ENCODE peak calls at places on chromosomes 16 and 17, in seven cellular contexts. R is CD8-positive, alpha-beta T cell; N is C1 segment of cervical spinal cord; C is ELR; S is activated CD8-positive, alpha-beta memory T cell treated with anti-CD3 and anti-CD28 coated beads for 4 hours; J is neural crest cell; D is stimulated activated CD8-positive, alpha-beta memory T cell treated with anti-CD3 and anti-CD28 coated beads, Interleukin-15, amount 100 ng/mL, for 24 hours. P is an unnamed sample.

GRCh38 chr17:60586288-60586974 is 13.6 kb upstream of the PPM1D start:
- DNase-seq in R (no peak), N (no peak), C (peak), S (no peak), J (no peak), D (no peak), P (no peak)

GRCh38 chr17:40526668-40527067 is 25.2 kb upstream of the TNS4 start:
- DNase-seq in R (no peak), N (no peak), C (no peak), S (no peak), J (no peak), D (no peak), P (no peak)

GRCh38 chr16:89315791-89316581 is 98.5 kb downstream of the ZNF778 start:
- DNase-seq in R (peak), N (no peak), C (peak), S (peak), J (no peak), D (no peak), P (peak)

GRCh38 chr16:89221604-89222003 is 4.1 kb downstream of the ZNF778 start:
- DNase-seq in R (no peak), N (no peak), C (no peak), S (no peak), J (no peak), D (no peak), P (no peak)

GRCh38 chr17:19418312-19418992 is 7.4 kb downstream of the RNF112 start:
- DNase-seq in R (no peak), N (no peak), C (peak), S (no peak), J (no peak), D (no peak), P (peak)

GRCh38 chr17:7060165-7060890 is 16.4 kb upstream of the SLC16A11 start:
- DNase-seq in R (no peak), N (no peak), C (peak), S (no peak), J (no peak), D (no peak), P (no peak)

GRCh38 chr17:36938566-36939058 is 1.3 kb downstream of the LHX1 start:
- DNase-seq in R (no peak), N (no peak), C (no peak), S (no peak), J (no peak), D (no peak), P (no peak)

GRCh38 chr17:64661981-64662773 is at the start of gene SMURF2:
- DNase-seq in R (peak), N (peak), C (peak), S (peak), J (peak), D (peak), P (peak)

GRCh38 chr17:4327638-4328037 is 38.8 kb downstream of the UBE2G1 start:
- DNase-seq in R (no peak), N (no peak), C (peak), S (no peak), J (no peak), D (no peak), P (no peak)

GRCh38 chr16:54175169-54175551 is 111.4 kb downstream of the IRX3 start:
- DNase-seq in R (no peak), N (no peak), C (no peak), S (no peak), J (no peak), D (no peak), P (no peak)

GRCh38 chr16:30934827-30935557 is 11.6 kb downstream of the FBXL19 start:
- DNase-seq in R (no peak), N (no peak), C (peak), S (no peak), J (peak), D (no peak), P (peak)

GRCh38 chr17:5883775-5884665 is 186.2 kb upstream of the WSCD1 start:
- DNase-seq in R (no peak), N (no peak), C (peak), S (no peak), J (no peak), D (no peak), P (no peak)

GRCh38 chr16:75591001-75591852 is 25.0 kb downstream of the GABARAPL2 start:
- DNase-seq in R (no peak), N (peak), C (no peak), S (no peak), J (no peak), D (no peak), P (no peak)

P was measured in HL-60.